ENCODE peak calls at places on chromosome 10, in six cellular contexts. J, F, L, N, K and I are unnamed samples.

GRCh38 chr10:24215193-24215592 is 6.3 kb downstream of the KIAA1217 start:
- DNase-seq in L (peak), K (no peak), F (no peak), J (peak), N (no peak), I (peak)

GRCh38 chr10:13683017-13683416 is 96.3 kb downstream of the PRPF18 start:
- DNase-seq in N (no peak), L (no peak), F (no peak), K (no peak), J (no peak), I (no peak)

GRCh38 chr10:123380491-123381085 is 226.4 kb downstream of the BUB3 start:
- DNase-seq in K (peak), J (peak), N (peak), L (no peak), F (peak), I (no peak)

GRCh38 chr10:85919358-85920022 is 447.1 kb downstream of the GRID1 start:
- DNase-seq in F (peak), L (no peak), N (no peak), J (no peak), K (no peak), I (no peak)

GRCh38 chr10:71667374-71667750 is 52.2 kb downstream of the C10orf105 start:
- DNase-seq in N (no peak), K (no peak), J (no peak), L (no peak), F (no peak), I (no peak)

GRCh38 chr10:28241766-28242399 is 61.0 kb downstream of the MPP7 start:
- DNase-seq in K (peak), J (no peak), L (peak), F (peak), N (peak), I (peak)

GRCh38 chr10:93813507-93814465 is 56.0 kb downstream of the LGI1 start:
- DNase-seq in J (peak), K (peak), L (peak), F (peak), N (peak), I (peak)

GRCh38 chr10:49543604-49544003 is 4.7 kb upstream of the ERCC6 start:
- DNase-seq in J (no peak), F (no peak), K (no peak), L (no peak), N (no peak), I (no peak)

GRCh38 chr10:97490592-97490991 is 7.6 kb downstream of the MMS19 start:
- DNase-seq in N (no peak), J (no peak), F (no peak), K (no peak), L (no peak), I (no peak)

GRCh38 chr10:12334186-12334530 is 15.2 kb upstream of the CAMK1D start:
- DNase-seq in F (no peak), L (no peak), N (no peak), K (no peak), J (no peak), I (no peak)

GRCh38 chr10:79354615-79355014 is 7.3 kb downstream of the PPIF start:
- DNase-seq in K (no peak), J (no peak), N (no peak), L (no peak), F (no peak), I (no peak)

GRCh38 chr10:4522296-4523000 is 303.6 kb upstream of the AKR1E2 start:
- DNase-seq in N (no peak), L (no peak), J (no peak), K (no peak), F (no peak), I (no peak)